ENCODE peak calls at places on chromosomes 4 and X, in six cellular contexts. Q is iPS-NIHi11; X is activated CD4-positive, alpha-beta T cell treated with anti-CD3 and anti-CD28 coated beads for 48 hours; E is skeletal muscle cell; J is T follicular helper cell; O is MV-4-11. D is an unnamed sample.

GRCh38 chr4:123232439-123232838 is 164.2 kb upstream of the SPRY1 start:
- DNase-seq in Q (no peak), X (no peak), E (no peak), J (no peak), O (peak; percentile 80), D (peak; percentile 10)

GRCh38 chr4:40046311-40046980 is 10.2 kb upstream of the N4BP2 start:
- DNase-seq in Q (no peak), X (peak; percentile 62), E (peak; percentile 37), J (no peak), O (no peak), D (peak; percentile 53)

GRCh38 chr4:126532527-126532926 is 1100.2 kb upstream of the INTU start:
- DNase-seq in Q (no peak), X (no peak), E (no peak), J (no peak), O (no peak), D (peak; percentile 29)

GRCh38 chr4:4792516-4792915 is 66.9 kb upstream of the MSX1 start:
- DNase-seq in Q (no peak), X (no peak), E (no peak), J (no peak), O (no peak), D (no peak)

GRCh38 chrX:78075787-78076389 is 28.2 kb upstream of the PGK1 start:
- DNase-seq in Q (no peak), X (peak; percentile 3), E (no peak), J (no peak), O (no peak), D (peak; percentile 22)

GRCh38 chr4:4260185-4260751 is 12.2 kb upstream of the TMEM128 start:
- DNase-seq in Q (peak; percentile 52), X (no peak), E (no peak), J (no peak), O (peak; percentile 78), D (peak; percentile 74)

GRCh38 chr4:87410157-87410556 is 12.2 kb upstream of the NUDT9 start:
- DNase-seq in Q (no peak), X (no peak), E (no peak), J (no peak), O (no peak), D (no peak)

GRCh38 chrX:7603387-7603786 is 239.6 kb upstream of the VCX start:
- DNase-seq in Q (no peak), X (no peak), E (no peak), J (no peak), O (no peak), D (no peak)

GRCh38 chr4:21801661-21802355 is 146.8 kb downstream of the KCNIP4 start:
- DNase-seq in Q (no peak), X (no peak), E (no peak), J (no peak), O (no peak), D (peak; percentile 9)

GRCh38 chr4:101345271-101345595 is 2.1 kb downstream of the PPP3CA start:
- DNase-seq in Q (no peak), X (no peak), E (peak; percentile 12), J (no peak), O (peak; percentile 43), D (no peak)

GRCh38 chrX:135010921-135011320 is 11.4 kb downstream of the RTL8B start:
- DNase-seq in Q (no peak), X (no peak), E (no peak), J (no peak), O (no peak), D (no peak)

GRCh38 chr4:56348582-56348981 is 38.7 kb downstream of the AASDH start:
- DNase-seq in Q (peak; percentile 12), X (no peak), E (no peak), J (no peak), O (no peak), D (no peak)

GRCh38 chrX:9824554-9824953 is 38.3 kb downstream of the SHROOM2 start:
- DNase-seq in Q (no peak), X (no peak), E (no peak), J (no peak), O (no peak), D (no peak)

GRCh38 chr4:55637272-55637820 is 1.2 kb upstream of the NMU start:
- DNase-seq in Q (peak; percentile 64), X (no peak), E (no peak), J (no peak), O (no peak), D (no peak)

GRCh38 chrX:128396601-128397000 is 344.4 kb upstream of the ACTRT1 start:
- DNase-seq in Q (no peak), X (no peak), E (peak; percentile 1), J (no peak), O (no peak), D (peak; percentile 3)

GRCh38 chr4:3791910-3792542 is 25.8 kb downstream of the ADRA2C start:
- DNase-seq in Q (peak; percentile 97), X (peak; percentile 49), E (no peak), J (no peak), O (peak; percentile 4), D (peak; percentile 45)

GRCh38 chr4:184000457-184001395 is 95.6 kb downstream of the STOX2 start:
- DNase-seq in Q (peak; percentile 50), X (no peak), E (no peak), J (no peak), O (no peak), D (no peak)

GRCh38 chr4:110516106-110516922 is 40.4 kb downstream of the ENPEP start:
- DNase-seq in Q (peak; percentile 73), X (peak; percentile 79), E (no peak), J (peak; percentile 58), O (peak; percentile 35), D (peak; percentile 78)

GRCh38 chr4:53987761-53988171 is 76.6 kb downstream of the CHIC2 start:
- DNase-seq in Q (no peak), X (no peak), E (peak; percentile 64), J (no peak), O (no peak), D (peak; percentile 70)